ENCODE peak calls at places on chromosomes 2 and 18, in six cellular contexts. One of them, this sample, is unnamed.

GRCh38 chr18:13067966-13068365 is 76.8 kb downstream of the CEP192 start:
- DNase-seq in HuH-7.5: no peak
- DNase-seq in stimulated activated CD8-positive, alpha-beta memory T cell treated with anti-CD3 and anti-CD28 coated beads, Interleukin-7, amount 100 ng/mL, for 24 hours: no peak
- DNase-seq in stimulated activated CD4-positive, alpha-beta T cell treated with anti-CD3 and anti-CD28 coated beads, Interleukin-15, amount 100 ng/mL, for 24 hours: no peak
- DNase-seq in hypothalamus: no peak
- DNase-seq in mucosa of gallbladder: no peak
- DNase-seq in this sample: no peak

GRCh38 chr18:55432307-55433040 is 155.5 kb downstream of the TCF4 start:
- DNase-seq in HuH-7.5: no peak
- DNase-seq in stimulated activated CD8-positive, alpha-beta memory T cell treated with anti-CD3 and anti-CD28 coated beads, Interleukin-7, amount 100 ng/mL, for 24 hours: no peak
- DNase-seq in stimulated activated CD4-positive, alpha-beta T cell treated with anti-CD3 and anti-CD28 coated beads, Interleukin-15, amount 100 ng/mL, for 24 hours: no peak
- DNase-seq in hypothalamus: no peak
- DNase-seq in mucosa of gallbladder: no peak
- DNase-seq in this sample: no peak

GRCh38 chr2:191758420-191759199 is 80.7 kb downstream of the NABP1 start:
- DNase-seq in HuH-7.5: peak; percentile 81
- DNase-seq in stimulated activated CD8-positive, alpha-beta memory T cell treated with anti-CD3 and anti-CD28 coated beads, Interleukin-7, amount 100 ng/mL, for 24 hours: no peak
- DNase-seq in stimulated activated CD4-positive, alpha-beta T cell treated with anti-CD3 and anti-CD28 coated beads, Interleukin-15, amount 100 ng/mL, for 24 hours: peak; percentile 67
- DNase-seq in hypothalamus: no peak
- DNase-seq in mucosa of gallbladder: peak; percentile 56
- DNase-seq in this sample: peak; percentile 64

GRCh38 chr2:172726172-172726735 is 9.4 kb upstream of the RAPGEF4 start:
- DNase-seq in HuH-7.5: peak; percentile 51
- DNase-seq in stimulated activated CD8-positive, alpha-beta memory T cell treated with anti-CD3 and anti-CD28 coated beads, Interleukin-7, amount 100 ng/mL, for 24 hours: no peak
- DNase-seq in stimulated activated CD4-positive, alpha-beta T cell treated with anti-CD3 and anti-CD28 coated beads, Interleukin-15, amount 100 ng/mL, for 24 hours: no peak
- DNase-seq in hypothalamus: no peak
- DNase-seq in mucosa of gallbladder: no peak
- DNase-seq in this sample: no peak

GRCh38 chr2:45891719-45892118 is 240.2 kb downstream of the PRKCE start:
- DNase-seq in HuH-7.5: no peak
- DNase-seq in stimulated activated CD8-positive, alpha-beta memory T cell treated with anti-CD3 and anti-CD28 coated beads, Interleukin-7, amount 100 ng/mL, for 24 hours: no peak
- DNase-seq in stimulated activated CD4-positive, alpha-beta T cell treated with anti-CD3 and anti-CD28 coated beads, Interleukin-15, amount 100 ng/mL, for 24 hours: no peak
- DNase-seq in hypothalamus: no peak
- DNase-seq in mucosa of gallbladder: no peak
- DNase-seq in this sample: peak; percentile 72

GRCh38 chr2:130912471-130912870 is 75.8 kb downstream of the ARHGEF4 start:
- DNase-seq in HuH-7.5: no peak
- DNase-seq in stimulated activated CD8-positive, alpha-beta memory T cell treated with anti-CD3 and anti-CD28 coated beads, Interleukin-7, amount 100 ng/mL, for 24 hours: no peak
- DNase-seq in stimulated activated CD4-positive, alpha-beta T cell treated with anti-CD3 and anti-CD28 coated beads, Interleukin-15, amount 100 ng/mL, for 24 hours: no peak
- DNase-seq in hypothalamus: no peak
- DNase-seq in mucosa of gallbladder: no peak
- DNase-seq in this sample: no peak

GRCh38 chr2:103788875-103789715 is 1027.3 kb downstream of the TMEM182 start:
- DNase-seq in HuH-7.5: no peak
- DNase-seq in stimulated activated CD8-positive, alpha-beta memory T cell treated with anti-CD3 and anti-CD28 coated beads, Interleukin-7, amount 100 ng/mL, for 24 hours: no peak
- DNase-seq in stimulated activated CD4-positive, alpha-beta T cell treated with anti-CD3 and anti-CD28 coated beads, Interleukin-15, amount 100 ng/mL, for 24 hours: no peak
- DNase-seq in hypothalamus: peak; percentile 61
- DNase-seq in mucosa of gallbladder: peak; percentile 88
- DNase-seq in this sample: no peak

GRCh38 chr2:43129676-43130547 is 96.5 kb downstream of the ZFP36L2 start:
- DNase-seq in HuH-7.5: no peak
- DNase-seq in stimulated activated CD8-positive, alpha-beta memory T cell treated with anti-CD3 and anti-CD28 coated beads, Interleukin-7, amount 100 ng/mL, for 24 hours: no peak
- DNase-seq in stimulated activated CD4-positive, alpha-beta T cell treated with anti-CD3 and anti-CD28 coated beads, Interleukin-15, amount 100 ng/mL, for 24 hours: peak; percentile 43
- DNase-seq in hypothalamus: peak; percentile 32
- DNase-seq in mucosa of gallbladder: peak; percentile 40
- DNase-seq in this sample: no peak

GRCh38 chr2:204129591-204130270 is 193.2 kb downstream of the ICOS start:
- DNase-seq in HuH-7.5: no peak
- DNase-seq in stimulated activated CD8-positive, alpha-beta memory T cell treated with anti-CD3 and anti-CD28 coated beads, Interleukin-7, amount 100 ng/mL, for 24 hours: no peak
- DNase-seq in stimulated activated CD4-positive, alpha-beta T cell treated with anti-CD3 and anti-CD28 coated beads, Interleukin-15, amount 100 ng/mL, for 24 hours: no peak
- DNase-seq in hypothalamus: no peak
- DNase-seq in mucosa of gallbladder: no peak
- DNase-seq in this sample: no peak

GRCh38 chr2:190378883-190379237 is 29.3 kb upstream of the MFSD6 start:
- DNase-seq in HuH-7.5: no peak
- DNase-seq in stimulated activated CD8-positive, alpha-beta memory T cell treated with anti-CD3 and anti-CD28 coated beads, Interleukin-7, amount 100 ng/mL, for 24 hours: no peak
- DNase-seq in stimulated activated CD4-positive, alpha-beta T cell treated with anti-CD3 and anti-CD28 coated beads, Interleukin-15, amount 100 ng/mL, for 24 hours: no peak
- DNase-seq in hypothalamus: no peak
- DNase-seq in mucosa of gallbladder: no peak
- DNase-seq in this sample: no peak

GRCh38 chr2:96868555-96869280 is 1.2 kb downstream of the SEMA4C start:
- DNase-seq in HuH-7.5: peak; percentile 97
- DNase-seq in stimulated activated CD8-positive, alpha-beta memory T cell treated with anti-CD3 and anti-CD28 coated beads, Interleukin-7, amount 100 ng/mL, for 24 hours: no peak
- DNase-seq in stimulated activated CD4-positive, alpha-beta T cell treated with anti-CD3 and anti-CD28 coated beads, Interleukin-15, amount 100 ng/mL, for 24 hours: peak; percentile 83
- DNase-seq in hypothalamus: peak; percentile 73
- DNase-seq in mucosa of gallbladder: peak; percentile 80
- DNase-seq in this sample: peak; percentile 93

GRCh38 chr18:50832754-50833153 is 12.9 kb upstream of the MRO start:
- DNase-seq in HuH-7.5: no peak
- DNase-seq in stimulated activated CD8-positive, alpha-beta memory T cell treated with anti-CD3 and anti-CD28 coated beads, Interleukin-7, amount 100 ng/mL, for 24 hours: no peak
- DNase-seq in stimulated activated CD4-positive, alpha-beta T cell treated with anti-CD3 and anti-CD28 coated beads, Interleukin-15, amount 100 ng/mL, for 24 hours: no peak
- DNase-seq in hypothalamus: no peak
- DNase-seq in mucosa of gallbladder: no peak
- DNase-seq in this sample: no peak

GRCh38 chr2:10382313-10383061 is 65.6 kb downstream of the ODC1 start:
- DNase-seq in HuH-7.5: no peak
- DNase-seq in stimulated activated CD8-positive, alpha-beta memory T cell treated with anti-CD3 and anti-CD28 coated beads, Interleukin-7, amount 100 ng/mL, for 24 hours: peak; percentile 4
- DNase-seq in stimulated activated CD4-positive, alpha-beta T cell treated with anti-CD3 and anti-CD28 coated beads, Interleukin-15, amount 100 ng/mL, for 24 hours: peak; percentile 48
- DNase-seq in hypothalamus: no peak
- DNase-seq in mucosa of gallbladder: peak; percentile 15
- DNase-seq in this sample: no peak

GRCh38 chr2:237877576-237878307 is 18.3 kb downstream of the RAMP1 start:
- DNase-seq in HuH-7.5: no peak
- DNase-seq in stimulated activated CD8-positive, alpha-beta memory T cell treated with anti-CD3 and anti-CD28 coated beads, Interleukin-7, amount 100 ng/mL, for 24 hours: no peak
- DNase-seq in stimulated activated CD4-positive, alpha-beta T cell treated with anti-CD3 and anti-CD28 coated beads, Interleukin-15, amount 100 ng/mL, for 24 hours: no peak
- DNase-seq in hypothalamus: no peak
- DNase-seq in mucosa of gallbladder: no peak
- DNase-seq in this sample: peak; percentile 40

GRCh38 chr18:79566841-79567370 is 112.7 kb upstream of the CTDP1 start:
- DNase-seq in HuH-7.5: no peak
- DNase-seq in stimulated activated CD8-positive, alpha-beta memory T cell treated with anti-CD3 and anti-CD28 coated beads, Interleukin-7, amount 100 ng/mL, for 24 hours: no peak
- DNase-seq in stimulated activated CD4-positive, alpha-beta T cell treated with anti-CD3 and anti-CD28 coated beads, Interleukin-15, amount 100 ng/mL, for 24 hours: no peak
- DNase-seq in hypothalamus: no peak
- DNase-seq in mucosa of gallbladder: no peak
- DNase-seq in this sample: no peak

GRCh38 chr18:78656346-78656925 is 323.2 kb upstream of the SALL3 start:
- DNase-seq in HuH-7.5: no peak
- DNase-seq in stimulated activated CD8-positive, alpha-beta memory T cell treated with anti-CD3 and anti-CD28 coated beads, Interleukin-7, amount 100 ng/mL, for 24 hours: no peak
- DNase-seq in stimulated activated CD4-positive, alpha-beta T cell treated with anti-CD3 and anti-CD28 coated beads, Interleukin-15, amount 100 ng/mL, for 24 hours: no peak
- DNase-seq in hypothalamus: no peak
- DNase-seq in mucosa of gallbladder: no peak
- DNase-seq in this sample: no peak

GRCh38 chr2:154527962-154528361 is 170.5 kb upstream of the KCNJ3 start:
- DNase-seq in HuH-7.5: no peak
- DNase-seq in stimulated activated CD8-positive, alpha-beta memory T cell treated with anti-CD3 and anti-CD28 coated beads, Interleukin-7, amount 100 ng/mL, for 24 hours: no peak
- DNase-seq in stimulated activated CD4-positive, alpha-beta T cell treated with anti-CD3 and anti-CD28 coated beads, Interleukin-15, amount 100 ng/mL, for 24 hours: no peak
- DNase-seq in hypothalamus: no peak
- DNase-seq in mucosa of gallbladder: no peak
- DNase-seq in this sample: no peak

GRCh38 chr2:231923951-231924888 is 2.0 kb downstream of the NPPC start:
- DNase-seq in HuH-7.5: no peak
- DNase-seq in stimulated activated CD8-positive, alpha-beta memory T cell treated with anti-CD3 and anti-CD28 coated beads, Interleukin-7, amount 100 ng/mL, for 24 hours: no peak
- DNase-seq in stimulated activated CD4-positive, alpha-beta T cell treated with anti-CD3 and anti-CD28 coated beads, Interleukin-15, amount 100 ng/mL, for 24 hours: no peak
- DNase-seq in hypothalamus: no peak
- DNase-seq in mucosa of gallbladder: no peak
- DNase-seq in this sample: no peak

GRCh38 chr2:224284134-224284946 is 117.6 kb downstream of the FAM124B start:
- DNase-seq in HuH-7.5: no peak
- DNase-seq in stimulated activated CD8-positive, alpha-beta memory T cell treated with anti-CD3 and anti-CD28 coated beads, Interleukin-7, amount 100 ng/mL, for 24 hours: no peak
- DNase-seq in stimulated activated CD4-positive, alpha-beta T cell treated with anti-CD3 and anti-CD28 coated beads, Interleukin-15, amount 100 ng/mL, for 24 hours: peak; percentile 3
- DNase-seq in hypothalamus: no peak
- DNase-seq in mucosa of gallbladder: no peak
- DNase-seq in this sample: no peak

GRCh38 chr2:170076189-170076588 is 101.8 kb upstream of the MYO3B start:
- DNase-seq in HuH-7.5: no peak
- DNase-seq in stimulated activated CD8-positive, alpha-beta memory T cell treated with anti-CD3 and anti-CD28 coated beads, Interleukin-7, amount 100 ng/mL, for 24 hours: no peak
- DNase-seq in stimulated activated CD4-positive, alpha-beta T cell treated with anti-CD3 and anti-CD28 coated beads, Interleukin-15, amount 100 ng/mL, for 24 hours: no peak
- DNase-seq in hypothalamus: no peak
- DNase-seq in mucosa of gallbladder: no peak
- DNase-seq in this sample: no peak

GRCh38 chr2:213129311-213129710 is 22.1 kb downstream of the IKZF2 start:
- DNase-seq in HuH-7.5: no peak
- DNase-seq in stimulated activated CD8-positive, alpha-beta memory T cell treated with anti-CD3 and anti-CD28 coated beads, Interleukin-7, amount 100 ng/mL, for 24 hours: no peak
- DNase-seq in stimulated activated CD4-positive, alpha-beta T cell treated with anti-CD3 and anti-CD28 coated beads, Interleukin-15, amount 100 ng/mL, for 24 hours: no peak
- DNase-seq in hypothalamus: no peak
- DNase-seq in mucosa of gallbladder: no peak
- DNase-seq in this sample: no peak

GRCh38 chr18:36633961-36634412 is 194.8 kb downstream of the TPGS2 start:
- DNase-seq in HuH-7.5: no peak
- DNase-seq in stimulated activated CD8-positive, alpha-beta memory T cell treated with anti-CD3 and anti-CD28 coated beads, Interleukin-7, amount 100 ng/mL, for 24 hours: no peak
- DNase-seq in stimulated activated CD4-positive, alpha-beta T cell treated with anti-CD3 and anti-CD28 coated beads, Interleukin-15, amount 100 ng/mL, for 24 hours: no peak
- DNase-seq in hypothalamus: no peak
- DNase-seq in mucosa of gallbladder: no peak
- DNase-seq in this sample: no peak

GRCh38 chr2:111044066-111044465 is 76.6 kb upstream of the BCL2L11 start:
- DNase-seq in HuH-7.5: no peak
- DNase-seq in stimulated activated CD8-positive, alpha-beta memory T cell treated with anti-CD3 and anti-CD28 coated beads, Interleukin-7, amount 100 ng/mL, for 24 hours: no peak
- DNase-seq in stimulated activated CD4-positive, alpha-beta T cell treated with anti-CD3 and anti-CD28 coated beads, Interleukin-15, amount 100 ng/mL, for 24 hours: no peak
- DNase-seq in hypothalamus: no peak
- DNase-seq in mucosa of gallbladder: no peak
- DNase-seq in this sample: no peak

GRCh38 chr2:5391361-5391760 is 300.8 kb upstream of the SOX11 start:
- DNase-seq in HuH-7.5: no peak
- DNase-seq in stimulated activated CD8-positive, alpha-beta memory T cell treated with anti-CD3 and anti-CD28 coated beads, Interleukin-7, amount 100 ng/mL, for 24 hours: no peak
- DNase-seq in stimulated activated CD4-positive, alpha-beta T cell treated with anti-CD3 and anti-CD28 coated beads, Interleukin-15, amount 100 ng/mL, for 24 hours: no peak
- DNase-seq in hypothalamus: no peak
- DNase-seq in mucosa of gallbladder: no peak
- DNase-seq in this sample: no peak

GRCh38 chr2:218898109-218898878 is 17.6 kb downstream of the WNT10A start:
- DNase-seq in HuH-7.5: peak; percentile 91
- DNase-seq in stimulated activated CD8-positive, alpha-beta memory T cell treated with anti-CD3 and anti-CD28 coated beads, Interleukin-7, amount 100 ng/mL, for 24 hours: peak; percentile 79
- DNase-seq in stimulated activated CD4-positive, alpha-beta T cell treated with anti-CD3 and anti-CD28 coated beads, Interleukin-15, amount 100 ng/mL, for 24 hours: peak; percentile 88
- DNase-seq in hypothalamus: peak; percentile 44
- DNase-seq in mucosa of gallbladder: peak; percentile 56
- DNase-seq in this sample: peak; percentile 75

GRCh38 chr2:179373826-179374225 is 109.2 kb upstream of the SESTD1 start:
- DNase-seq in HuH-7.5: no peak
- DNase-seq in stimulated activated CD8-positive, alpha-beta memory T cell treated with anti-CD3 and anti-CD28 coated beads, Interleukin-7, amount 100 ng/mL, for 24 hours: no peak
- DNase-seq in stimulated activated CD4-positive, alpha-beta T cell treated with anti-CD3 and anti-CD28 coated beads, Interleukin-15, amount 100 ng/mL, for 24 hours: no peak
- DNase-seq in hypothalamus: no peak
- DNase-seq in mucosa of gallbladder: no peak
- DNase-seq in this sample: no peak

GRCh38 chr2:1588994-1589611 is 155.2 kb downstream of the PXDN start:
- DNase-seq in HuH-7.5: no peak
- DNase-seq in stimulated activated CD8-positive, alpha-beta memory T cell treated with anti-CD3 and anti-CD28 coated beads, Interleukin-7, amount 100 ng/mL, for 24 hours: no peak
- DNase-seq in stimulated activated CD4-positive, alpha-beta T cell treated with anti-CD3 and anti-CD28 coated beads, Interleukin-15, amount 100 ng/mL, for 24 hours: no peak
- DNase-seq in hypothalamus: no peak
- DNase-seq in mucosa of gallbladder: no peak
- DNase-seq in this sample: peak; percentile 39

GRCh38 chr2:183610724-183611123 is 486.5 kb downstream of the NUP35 start:
- DNase-seq in HuH-7.5: no peak
- DNase-seq in stimulated activated CD8-positive, alpha-beta memory T cell treated with anti-CD3 and anti-CD28 coated beads, Interleukin-7, amount 100 ng/mL, for 24 hours: no peak
- DNase-seq in stimulated activated CD4-positive, alpha-beta T cell treated with anti-CD3 and anti-CD28 coated beads, Interleukin-15, amount 100 ng/mL, for 24 hours: no peak
- DNase-seq in hypothalamus: no peak
- DNase-seq in mucosa of gallbladder: no peak
- DNase-seq in this sample: no peak

GRCh38 chr2:173028671-173029070 is 47.0 kb upstream of the MAP3K20 start:
- DNase-seq in HuH-7.5: no peak
- DNase-seq in stimulated activated CD8-positive, alpha-beta memory T cell treated with anti-CD3 and anti-CD28 coated beads, Interleukin-7, amount 100 ng/mL, for 24 hours: no peak
- DNase-seq in stimulated activated CD4-positive, alpha-beta T cell treated with anti-CD3 and anti-CD28 coated beads, Interleukin-15, amount 100 ng/mL, for 24 hours: no peak
- DNase-seq in hypothalamus: no peak
- DNase-seq in mucosa of gallbladder: no peak
- DNase-seq in this sample: no peak

GRCh38 chr18:76972241-76972640 is 149.9 kb downstream of the ZNF236 start:
- DNase-seq in HuH-7.5: no peak
- DNase-seq in stimulated activated CD8-positive, alpha-beta memory T cell treated with anti-CD3 and anti-CD28 coated beads, Interleukin-7, amount 100 ng/mL, for 24 hours: no peak
- DNase-seq in stimulated activated CD4-positive, alpha-beta T cell treated with anti-CD3 and anti-CD28 coated beads, Interleukin-15, amount 100 ng/mL, for 24 hours: no peak
- DNase-seq in hypothalamus: no peak
- DNase-seq in mucosa of gallbladder: no peak
- DNase-seq in this sample: no peak

This sample was measured in ureter.